ENCODE peak calls at places on chromosome 16, in five cellular contexts. H, E, G, P and O are unnamed samples.

GRCh38 chr16:67277999-67278772 is 1.1 kb upstream of the PLEKHG4 start:
- DNase-seq in H (no peak), E (no peak), G (no peak), P (no peak), O (no peak)

GRCh38 chr16:86372193-86372592 is 138.1 kb upstream of the FOXF1 start:
- DNase-seq in H (no peak), E (no peak), G (no peak), P (no peak), O (no peak)

GRCh38 chr16:87684711-87685404 is 80.9 kb downstream of the KLHDC4 start:
- DNase-seq in H (no peak), E (no peak), G (no peak), P (no peak), O (no peak)

GRCh38 chr16:88119881-88120280 is 168.6 kb downstream of the BANP start:
- DNase-seq in H (no peak), E (no peak), G (no peak), P (no peak), O (no peak)

GRCh38 chr16:2776500-2777139 is 460 bp downstream of the ELOB start:
- DNase-seq in H (no peak), E (no peak), G (peak; percentile 70), P (no peak), O (no peak)

GRCh38 chr16:30680326-30680725 is 18.6 kb upstream of the SRCAP start:
- DNase-seq in H (no peak), E (no peak), G (no peak), P (no peak), O (no peak)

GRCh38 chr16:52353249-52353648 is 193.7 kb downstream of the TOX3 start:
- DNase-seq in H (no peak), E (no peak), G (no peak), P (no peak), O (no peak)

GRCh38 chr16:2426941-2427361 is 2.3 kb upstream of the CCNF start:
- DNase-seq in H (no peak), E (no peak), G (no peak), P (no peak), O (no peak)

GRCh38 chr16:50692999-50693781 is at the start of gene NOD2:
- DNase-seq in H (no peak), E (peak; percentile 91), G (peak; percentile 64), P (peak; percentile 61), O (peak; percentile 51)

GRCh38 chr16:49622084-49622390 is 233.9 kb downstream of the ZNF423 start:
- DNase-seq in H (no peak), E (no peak), G (no peak), P (no peak), O (no peak)

GRCh38 chr16:49623501-49624266 is 232.2 kb downstream of the ZNF423 start:
- DNase-seq in H (no peak), E (no peak), G (no peak), P (peak; percentile 24), O (no peak)

GRCh38 chr16:49622421-49623402 is 233.2 kb downstream of the ZNF423 start:
- DNase-seq in H (no peak), E (no peak), G (no peak), P (no peak), O (no peak)

GRCh38 chr16:49628148-49628547 is 227.8 kb downstream of the ZNF423 start:
- DNase-seq in H (no peak), E (no peak), G (no peak), P (no peak), O (no peak)

DNA sequence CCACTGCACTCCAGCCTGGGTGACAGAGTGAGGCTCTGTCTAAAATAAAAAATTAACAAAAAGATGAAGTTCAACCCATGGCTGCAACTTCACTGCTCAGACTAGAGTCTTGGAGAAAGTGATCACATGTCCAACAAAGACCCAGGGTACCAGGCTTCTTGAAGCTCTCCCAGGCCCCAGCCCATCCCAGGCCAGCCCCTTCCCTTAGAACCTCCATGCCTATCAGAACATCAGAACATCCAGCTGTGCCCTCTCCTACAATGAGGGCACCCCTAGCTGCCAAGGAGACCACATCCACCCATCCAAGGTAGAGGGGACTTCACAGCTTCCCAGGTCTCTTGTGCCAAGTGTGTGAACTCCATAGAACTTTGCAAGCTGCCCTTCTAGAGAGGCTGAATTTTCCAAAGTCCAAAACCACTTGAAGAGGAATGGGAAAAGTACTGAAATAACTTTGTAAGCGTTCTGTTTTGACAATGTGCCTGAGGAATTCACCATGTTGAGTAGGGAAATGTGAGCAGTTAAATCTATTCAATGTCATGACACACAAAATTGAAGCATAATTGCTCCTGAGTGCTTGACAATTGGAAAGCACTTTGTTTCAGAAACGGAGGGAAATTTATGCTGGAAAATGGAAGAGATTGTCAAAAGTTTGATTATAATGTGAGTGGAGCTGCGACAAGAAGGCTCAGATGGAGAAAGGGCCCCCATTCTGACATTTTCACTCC is 230.4 kb downstream of the ZNF423 start:
- DNase-seq in H (no peak), E (no peak), G (no peak), P (peak; percentile 17), O (no peak)
- TF ChIP-seq EP300 in H (no peak), E (no peak), G (no peak), P (no peak), O (no peak)

GRCh38 chr16:27398894-27399853 is 2.8 kb upstream of the IL21R start:
- DNase-seq in H (no peak), E (no peak), G (no peak), P (no peak), O (no peak)
- TF ChIP-seq EP300 in H (no peak), E (no peak), G (no peak), P (no peak), O (no peak)

GRCh38 chr16:71594000-71594646 is 17.2 kb upstream of the TAT start:
- DNase-seq in H (no peak), E (no peak), G (no peak), P (no peak), O (no peak)
- TF ChIP-seq EP300 in H (no peak), E (no peak), G (no peak), P (no peak), O (no peak)

GRCh38 chr16:81810361-81810760 is 31.3 kb downstream of the PLCG2 start:
- DNase-seq in H (no peak), E (no peak), G (no peak), P (no peak), O (no peak)
- TF ChIP-seq EP300 in H (no peak), E (no peak), G (no peak), P (no peak), O (no peak)